ENCODE peak calls at places on chromosomes 7 and 10, in four cellular contexts. B is HL-60, P is K562, C is GM12878. R is an unnamed sample.

GRCh38 chr7:79227035-79227434 is 226.4 kb downstream of the MAGI2 start:
- DNase-seq in B (no peak), P (no peak), C (no peak), R (no peak)

GRCh38 chr10:22363305-22363704 is 18.0 kb downstream of the SPAG6 start:
- DNase-seq in B (no peak), P (no peak), C (no peak), R (no peak)

GRCh38 chr7:51366930-51367613 is 50.5 kb upstream of the COBL start:
- DNase-seq in B (peak; percentile 0), P (peak; percentile 66), C (no peak), R (peak; percentile 35)

GRCh38 chr7:82699773-82700186 is 256.2 kb upstream of the CACNA2D1 start:
- DNase-seq in B (no peak), P (no peak), C (no peak), R (no peak)

GRCh38 chr7:40761757-40762342 is 627.0 kb downstream of the SUGCT start:
- DNase-seq in B (no peak), P (no peak), C (no peak), R (no peak)

GRCh38 chr10:73586583-73586984 is 4.6 kb downstream of the USP54 start:
- DNase-seq in B (peak; percentile 7), P (no peak), C (no peak), R (no peak)

GRCh38 chr7:7564323-7564780 is 2.3 kb upstream of the MIOS start:
- DNase-seq in B (no peak), P (no peak), C (no peak), R (no peak)

GRCh38 chr10:70920519-70920918 is 32.2 kb upstream of the PCBD1 start:
- DNase-seq in B (no peak), P (no peak), C (no peak), R (no peak)

GRCh38 chr10:116444527-116445142 is 17.0 kb downstream of the PNLIPRP3 start:
- DNase-seq in B (peak; percentile 4), P (peak; percentile 40), C (peak; percentile 3), R (peak; percentile 19)

GRCh38 chr10:79440281-79440680 is 5.1 kb downstream of the ZCCHC24 start:
- DNase-seq in B (no peak), P (no peak), C (no peak), R (no peak)

GRCh38 chr10:81021428-81022129 is 483.9 kb downstream of the SH2D4B start:
- DNase-seq in B (no peak), P (no peak), C (no peak), R (no peak)

GRCh38 chr7:30173058-30173897 is 38.5 kb downstream of the MTURN start:
- DNase-seq in B (no peak), P (no peak), C (no peak), R (no peak)

GRCh38 chr7:30040938-30041337 is 12.7 kb downstream of the PLEKHA8 start:
- DNase-seq in B (no peak), P (no peak), C (no peak), R (no peak)

GRCh38 chr7:424961-425793 is 94.5 kb downstream of the PDGFA start:
- DNase-seq in B (no peak), P (no peak), C (no peak), R (no peak)

GRCh38 chr10:79422178-79422892 is 23.1 kb downstream of the ZCCHC24 start:
- DNase-seq in B (no peak), P (no peak), C (no peak), R (no peak)

GRCh38 chr10:63670291-63670898 is 149.2 kb downstream of the REEP3 start:
- DNase-seq in B (no peak), P (no peak), C (no peak), R (no peak)

GRCh38 chr10:83915801-83916200 is 223.5 kb upstream of the GHITM start:
- DNase-seq in B (no peak), P (no peak), C (no peak), R (no peak)

GRCh38 chr7:1985071-1985470 is 247.7 kb downstream of the MAD1L1 start:
- DNase-seq in B (no peak), P (no peak), C (no peak), R (no peak)

GRCh38 chr7:149713061-149713730 is 60.2 kb downstream of the ZNF467 start:
- DNase-seq in B (no peak), P (no peak), C (no peak), R (no peak)

GRCh38 chr7:12002428-12002827 is 170.4 kb upstream of the THSD7A start:
- DNase-seq in B (no peak), P (no peak), C (no peak), R (no peak)

GRCh38 chr7:90626011-90626410 is 29.9 kb downstream of the CDK14 start:
- DNase-seq in B (no peak), P (no peak), C (no peak), R (no peak)

GRCh38 chr7:23373151-23374004 is 74.2 kb downstream of the MALSU1 start:
- DNase-seq in B (no peak), P (no peak), C (peak; percentile 76), R (no peak)

GRCh38 chr7:5462216-5462615 is 38.6 kb upstream of the TNRC18 start:
- DNase-seq in B (no peak), P (no peak), C (no peak), R (no peak)

GRCh38 chr7:94620703-94621118 is 35.2 kb downstream of the SGCE start:
- DNase-seq in B (peak; percentile 2), P (no peak), C (peak; percentile 89), R (no peak)

GRCh38 chr7:107768263-107768662 is 24.3 kb downstream of the CBLL1 start:
- DNase-seq in B (no peak), P (no peak), C (no peak), R (no peak)

GRCh38 chr7:106891545-106892410 is 26.7 kb downstream of the PIK3CG start:
- DNase-seq in B (no peak), P (no peak), C (no peak), R (no peak)

GRCh38 chr10:18618995-18619394 is 32.4 kb downstream of the NSUN6 start:
- DNase-seq in B (no peak), P (no peak), C (no peak), R (no peak)

GRCh38 chr10:79491171-79491835 is 21.0 kb upstream of the EIF5AL1 start:
- DNase-seq in B (no peak), P (peak; percentile 60), C (no peak), R (no peak)

GRCh38 chr7:90739731-90740130 is 143.6 kb downstream of the CDK14 start:
- DNase-seq in B (no peak), P (no peak), C (no peak), R (no peak)

GRCh38 chr10:86391236-86391840 is 24.7 kb upstream of the GRID1 start:
- DNase-seq in B (no peak), P (no peak), C (no peak), R (no peak)

GRCh38 chr10:72037811-72038210 is 50.5 kb downstream of the SPOCK2 start:
- DNase-seq in B (no peak), P (no peak), C (no peak), R (no peak)

GRCh38 chr7:128396357-128396756 is 13.4 kb downstream of the IMPDH1 start:
- DNase-seq in B (no peak), P (no peak), C (no peak), R (no peak)

GRCh38 chr7:81606078-81606863 is 163.6 kb downstream of the HGF start:
- DNase-seq in B (no peak), P (no peak), C (no peak), R (no peak)

GRCh38 chr10:77004917-77005564 is 632.6 kb downstream of the KCNMA1 start:
- DNase-seq in B (no peak), P (peak; percentile 54), C (no peak), R (no peak)

DNA sequence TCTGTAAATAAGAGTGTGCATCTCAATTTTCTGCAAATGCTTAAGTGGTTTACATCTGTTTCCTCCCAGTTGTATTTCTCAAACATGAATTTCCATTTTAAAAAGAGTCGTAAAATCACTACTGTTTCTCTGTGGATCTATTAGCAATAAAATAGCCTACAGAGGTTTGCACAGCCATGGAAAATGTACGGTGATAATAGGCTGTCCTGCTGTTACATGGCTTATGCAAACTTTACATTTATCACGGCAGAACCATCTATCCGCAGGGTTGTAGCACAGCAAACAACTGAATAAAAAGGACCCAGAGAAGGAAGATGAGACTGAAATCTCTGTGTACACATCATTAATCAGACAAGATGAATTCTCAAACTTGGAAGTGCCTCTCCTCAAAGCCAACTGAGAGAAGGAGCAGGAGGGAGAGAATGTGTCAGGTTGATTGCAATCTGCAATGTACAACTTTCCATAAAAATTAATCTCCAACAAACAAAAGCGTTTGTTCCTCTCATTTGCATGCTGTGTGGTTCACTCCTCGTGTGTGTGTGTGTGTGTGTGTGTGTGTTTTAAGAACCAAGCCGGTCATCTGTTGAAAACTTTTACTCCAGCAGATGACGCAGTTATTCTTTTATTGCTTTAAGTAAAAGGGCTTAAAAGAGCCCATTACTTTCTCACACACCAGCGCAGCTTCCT is 279.3 kb downstream of the SKAP2 start:
- DNase-seq in B (no peak), P (no peak), C (no peak), R (no peak)
- TF ChIP-seq SPI1 in B (no peak), P (no peak), C (no peak), R (no peak)

GRCh38 chr7:18607025-18607424 is 111.5 kb downstream of the HDAC9 start:
- DNase-seq in B (no peak), P (no peak), C (no peak), R (no peak)

GRCh38 chr7:18614841-18615240 is 119.3 kb downstream of the HDAC9 start:
- DNase-seq in B (no peak), P (no peak), C (no peak), R (no peak)

GRCh38 chr7:18610331-18610948 is 114.9 kb downstream of the HDAC9 start:
- DNase-seq in B (no peak), P (no peak), C (no peak), R (no peak)
- TF ChIP-seq SPI1 in B (no peak), P (no peak), C (no peak), R (no peak)

GRCh38 chr10:36671607-36672006 is 453.8 kb upstream of the ANKRD30A start:
- DNase-seq in B (no peak), P (no peak), C (no peak), R (no peak)
- TF ChIP-seq SPI1 in B (no peak), P (no peak), C (no peak), R (no peak)

DNA sequence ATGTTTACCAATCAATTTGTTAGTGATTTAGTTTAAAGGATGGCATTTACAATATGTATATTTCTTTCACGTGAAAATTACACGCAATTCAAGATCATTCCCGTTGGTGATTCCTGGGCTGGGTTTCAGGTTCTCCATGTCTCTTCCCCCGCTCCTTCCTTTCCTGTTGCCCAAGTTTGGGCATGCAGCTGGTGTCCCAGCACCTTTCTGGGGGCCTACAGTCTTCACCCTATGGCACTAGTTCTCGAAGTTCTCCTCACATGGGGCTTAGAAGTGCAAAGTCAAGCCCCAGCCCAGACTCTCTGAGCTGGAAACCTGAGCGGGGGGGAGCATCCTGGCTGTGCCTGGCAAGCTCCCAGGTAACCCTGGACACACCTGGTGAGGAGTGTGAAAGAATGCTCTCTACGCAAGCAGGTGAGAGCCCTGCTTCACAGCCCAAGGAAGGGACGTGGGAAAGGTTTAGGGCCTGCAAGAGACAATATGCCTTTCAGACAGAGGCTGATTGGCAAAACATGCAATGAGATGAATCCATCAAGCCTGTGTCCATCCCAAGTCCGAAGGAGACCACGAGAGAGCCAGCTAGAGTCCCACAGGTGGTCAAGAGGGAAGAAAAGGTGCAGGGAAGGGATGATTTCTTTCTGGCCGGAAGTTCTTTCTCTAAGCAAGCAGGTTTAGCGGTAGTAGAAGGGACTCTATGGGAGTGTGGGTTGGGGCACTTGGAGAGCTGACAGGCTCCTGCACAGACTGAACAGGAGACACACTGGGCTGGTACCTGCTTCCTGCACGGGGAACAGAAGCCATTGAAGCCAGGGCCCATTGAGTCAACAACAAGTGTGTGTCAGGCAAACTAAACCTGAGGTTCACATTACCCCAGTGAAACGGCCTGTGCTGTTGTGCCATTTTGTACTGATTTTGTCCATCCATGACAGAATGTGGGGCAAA is 131.1 kb downstream of the ADARB2 start:
- DNase-seq in B (no peak), P (no peak), C (no peak), R (no peak)
- TF ChIP-seq SPI1 in B (no peak), P (no peak), C (no peak), R (no peak)

GRCh38 chr7:26348987-26349809 is 57.5 kb downstream of the SNX10 start:
- DNase-seq in B (no peak), P (no peak), C (no peak), R (no peak)
- TF ChIP-seq SPI1 in B (no peak), P (no peak), C (no peak), R (no peak)

R was measured in GM12891.